ENCODE peak calls at places on chromosomes 7 and 10, in four cellular contexts. T is DMS 273 treated with DMSO at 0.1 percent for 48 hours; R is activated CD4-positive, CD25-positive, alpha-beta regulatory T cell; X is activated effector memory CD4-positive, alpha-beta T cell treated with Interleukin-2 at 50 U/mL for 16 hours. E is an unnamed sample.

GRCh38 chr7:129356176-129356575 is 78.1 kb upstream of the STRIP2 start:
- DNase-seq in T (no peak), R (no peak), X (no peak), E (no peak)

GRCh38 chr7:114622189-114622588 is 207.6 kb downstream of the FOXP2 start:
- DNase-seq in T (no peak), R (no peak), X (no peak), E (no peak)

GRCh38 chr10:86663046-86663345 is 5.3 kb upstream of the LDB3 start:
- DNase-seq in T (no peak), R (no peak), X (no peak), E (no peak)

GRCh38 chr10:97363071-97363470 is 28.5 kb upstream of the FRAT2 start:
- DNase-seq in T (no peak), R (no peak), X (no peak), E (no peak)

GRCh38 chr7:142153400-142153799 is 41.9 kb downstream of the MGAM2 start:
- DNase-seq in T (no peak), R (no peak), X (no peak), E (no peak)

GRCh38 chr7:77209479-77210139 is 10.0 kb upstream of the FGL2 start:
- DNase-seq in T (no peak), R (no peak), X (no peak), E (no peak)

GRCh38 chr10:88249450-88249849 is 333.7 kb downstream of the RNLS start:
- DNase-seq in T (no peak), R (no peak), X (no peak), E (no peak)

GRCh38 chr10:93074597-93075368 is 1.1 kb downstream of the CYP26A1 start:
- DNase-seq in T (no peak), R (no peak), X (no peak), E (no peak)

GRCh38 chr10:125028291-125028867 is 86.5 kb downstream of the ZRANB1 start:
- DNase-seq in T (no peak), R (no peak), X (no peak), E (no peak)

GRCh38 chr10:75097666-75098285 is 13.7 kb upstream of the SAMD8 start:
- DNase-seq in T (no peak), R (no peak), X (no peak), E (no peak)

GRCh38 chr10:18140957-18141888 is 999 bp downstream of the CACNB2 start:
- DNase-seq in T (no peak), R (no peak), X (no peak), E (no peak)

GRCh38 chr10:34526186-34526585 is 288.9 kb downstream of the PARD3 start:
- DNase-seq in T (no peak), R (no peak), X (no peak), E (no peak)

GRCh38 chr7:36303202-36304098 is 86.2 kb upstream of the ANLN start:
- DNase-seq in T (peak; percentile 76), R (no peak), X (no peak), E (no peak)

GRCh38 chr7:47556511-47557180 is 25.3 kb downstream of the TNS3 start:
- DNase-seq in T (no peak), R (no peak), X (no peak), E (no peak)

GRCh38 chr7:41188163-41189130 is 514.4 kb downstream of the INHBA start:
- DNase-seq in T (no peak), R (no peak), X (no peak), E (no peak)

GRCh38 chr7:38245409-38245982 is 27.9 kb downstream of the TARP start:
- DNase-seq in T (no peak), R (no peak), X (no peak), E (no peak)

GRCh38 chr10:99329238-99329890 is at the start of gene CNNM1:
- DNase-seq in T (peak; percentile 14), R (no peak), X (no peak), E (no peak)

GRCh38 chr7:113144839-113145238 is 26.5 kb upstream of the SMIM30 start:
- DNase-seq in T (no peak), R (no peak), X (no peak), E (no peak)

GRCh38 chr7:70588610-70589009 is 543.3 kb upstream of the GALNT17 start:
- DNase-seq in T (no peak), R (no peak), X (no peak), E (no peak)

E was measured in CD8-positive, alpha-beta T cell.